ENCODE peak calls at places on chromosome 9, in five cellular contexts. R, O, M, V and H are unnamed samples.
A peak's percentile ranks its signal among the peaks of the same experiment; 100 is the strongest.

GRCh38 chr9:112503170-112503569 is 16.5 kb downstream of the KIAA1958 start:
- DNase-seq in R (peak; percentile 7), O (no peak), M (peak; percentile 71), V (no peak), H (no peak)

GRCh38 chr9:131496844-131497425 is 5.8 kb upstream of the POMT1 start:
- DNase-seq in R (no peak), O (no peak), M (no peak), V (no peak), H (no peak)

GRCh38 chr9:108205276-108205675 is 650.5 kb downstream of the ACTL7B start:
- DNase-seq in R (no peak), O (no peak), M (no peak), V (no peak), H (peak; percentile 73)

GRCh38 chr9:104725014-104725413 is 22.5 kb upstream of the NIPSNAP3A start:
- DNase-seq in R (no peak), O (no peak), M (no peak), V (no peak), H (no peak)

GRCh38 chr9:124306098-124306735 is 48.5 kb downstream of the NEK6 start:
- DNase-seq in R (peak; percentile 82), O (no peak), M (no peak), V (peak; percentile 78), H (peak; percentile 83)

GRCh38 chr9:27572918-27573698 is at the start of gene C9orf72:
- DNase-seq in R (no peak), O (peak; percentile 81), M (peak; percentile 87), V (no peak), H (peak; percentile 63)

GRCh38 chr9:107548298-107549142 is 59.0 kb upstream of the KLF4 start:
- DNase-seq in R (peak; percentile 94), O (peak; percentile 11), M (no peak), V (peak; percentile 81), H (peak; percentile 88)

GRCh38 chr9:76704601-76705204 is 59.5 kb upstream of the PCA3 start:
- DNase-seq in R (peak; percentile 97), O (no peak), M (no peak), V (peak; percentile 72), H (peak; percentile 91)

DNA sequence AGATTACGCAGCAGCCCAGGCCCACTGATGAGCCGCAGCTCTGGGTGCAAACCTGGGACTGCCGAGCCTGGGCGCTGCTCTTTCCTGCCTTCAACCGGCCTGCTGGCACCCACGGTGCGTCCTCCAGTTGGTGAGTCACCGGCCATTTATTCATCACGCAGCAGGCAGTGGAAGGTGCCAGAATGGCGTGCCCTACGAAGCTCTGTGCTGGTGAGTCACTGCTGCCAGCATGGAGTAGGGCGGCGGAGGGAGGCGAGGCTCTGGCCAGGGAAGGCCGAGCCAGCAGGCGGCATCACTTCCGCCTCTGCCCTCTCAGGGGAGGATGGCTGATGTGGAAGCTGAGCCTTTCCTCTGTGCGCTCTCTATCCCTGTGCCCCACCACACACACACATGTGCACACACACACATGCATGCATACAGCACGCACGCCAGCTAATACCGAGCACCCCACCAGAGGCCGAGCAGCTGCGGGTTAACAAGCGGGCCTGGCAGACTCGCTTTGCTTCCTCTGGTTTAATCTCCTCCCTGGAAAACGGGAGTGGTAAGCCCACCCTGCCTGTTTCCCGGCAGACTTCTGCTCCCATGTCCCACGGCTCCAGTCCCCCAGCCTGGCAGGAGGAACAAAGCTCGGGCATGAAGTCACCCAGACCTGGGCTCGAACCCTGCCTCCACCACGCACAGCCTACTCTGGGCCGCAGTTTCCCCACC is 39.2 kb downstream of the OLFM1 start:
- DNase-seq in R (no peak), O (no peak), M (no peak), V (no peak), H (peak; percentile 17)
- H3K4me3 ChIP-seq in R (no peak overlapping the region), O (no peak overlapping the region), M (no peak overlapping the region), V (no peak overlapping the region), H (no peak overlapping the region)

DNA sequence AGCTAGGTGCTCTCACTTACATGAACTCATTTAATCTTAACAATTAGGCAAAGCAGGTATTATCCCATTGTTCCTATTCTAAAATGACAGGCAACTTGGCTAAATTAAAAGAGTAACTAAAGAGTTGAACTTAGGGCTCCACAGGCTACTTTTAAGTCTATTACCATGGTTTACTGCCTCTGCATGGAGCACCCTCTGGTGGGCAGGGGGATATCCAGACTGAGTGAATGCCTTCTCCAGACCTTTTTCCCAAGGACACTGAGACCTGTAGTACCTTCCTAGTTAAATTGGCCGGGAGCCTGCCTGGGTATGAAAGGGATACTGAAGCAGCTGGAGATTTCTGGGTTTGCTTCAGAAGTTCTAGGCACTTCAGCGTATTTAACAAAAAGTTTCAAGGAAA is 238.1 kb downstream of the ELAVL2 start:
- DNase-seq in R (no peak), O (no peak), M (no peak), V (no peak), H (no peak)
- TF ChIP-seq CTCF in R (no peak), O (no peak), M (no peak), V (no peak), H (no peak)

DNA sequence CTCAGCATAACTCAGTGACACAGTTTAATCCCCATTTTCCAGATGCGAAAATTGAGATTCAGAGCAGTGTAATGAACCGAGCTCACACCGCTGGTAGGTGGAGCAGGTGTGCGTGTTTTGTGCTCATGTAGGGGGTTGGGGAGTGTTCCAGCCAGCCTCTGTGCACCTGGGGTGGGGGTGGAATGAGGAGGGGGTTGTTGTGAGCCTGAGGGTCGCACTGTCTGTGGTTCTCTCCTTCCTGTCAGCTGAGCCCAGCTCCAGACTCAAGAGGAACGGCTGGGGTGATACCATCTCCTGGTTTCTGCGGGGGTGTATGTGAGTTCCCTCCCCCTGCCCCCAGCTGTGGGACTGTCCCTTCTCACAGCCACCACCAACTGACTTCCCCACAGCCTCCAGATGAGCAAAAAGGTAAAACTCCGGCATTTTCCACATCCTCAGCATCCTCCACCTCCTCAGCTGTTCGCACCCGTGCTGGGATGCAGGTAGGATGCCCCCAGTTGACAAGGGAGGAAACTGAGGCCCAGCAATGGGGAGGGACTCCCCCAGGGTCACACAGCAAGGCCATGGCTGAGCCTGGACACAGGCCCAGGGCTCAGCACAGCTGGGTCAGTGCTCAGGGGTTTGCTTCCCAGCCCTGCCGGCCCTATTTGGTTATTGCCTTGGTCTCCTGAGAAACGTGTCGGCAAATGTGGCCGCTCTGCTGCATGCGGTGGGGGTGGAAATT is 2.1 kb downstream of the SH2D3C start:
- DNase-seq in R (no peak), O (no peak), M (peak; percentile 78), V (no peak), H (no peak)
- H3K4me3 ChIP-seq in R (no peak overlapping the region), O (no peak overlapping the region), M (peak overlapping the region; percentile 53), V (no peak overlapping the region), H (no peak overlapping the region)

GRCh38 chr9:37332581-37332980 is 89.9 kb upstream of the GRHPR start:
- DNase-seq in R (no peak), O (no peak), M (no peak), V (no peak), H (no peak)

GRCh38 chr9:37328561-37329227 is 93.8 kb upstream of the GRHPR start:
- DNase-seq in R (no peak), O (no peak), M (no peak), V (no peak), H (no peak)

GRCh38 chr9:37331871-37332270 is 90.6 kb upstream of the GRHPR start:
- DNase-seq in R (no peak), O (no peak), M (no peak), V (no peak), H (no peak)

GRCh38 chr9:37327553-37327952 is 94.9 kb upstream of the GRHPR start:
- DNase-seq in R (no peak), O (no peak), M (no peak), V (no peak), H (no peak)

GRCh38 chr9:37329576-37329975 is 92.9 kb upstream of the GRHPR start:
- DNase-seq in R (peak; percentile 59), O (no peak), M (no peak), V (no peak), H (no peak)
- TF ChIP-seq CTCF in R (peak; percentile 42), O (no peak), M (no peak), V (peak; percentile 40), H (peak; percentile 22)